ENCODE peak calls at places on chromosomes 4 and X, in seven cellular contexts. One of them, this sample, is unnamed.

GRCh38 chr4:171809854-171810253 is 3.4 kb upstream of the GALNTL6 start:
- DNase-seq in stomach: no peak
- DNase-seq in transverse colon: no peak
- DNase-seq in sigmoid colon: no peak
- DNase-seq in SK-N-SH: no peak
- DNase-seq in GM12878: no peak
- DNase-seq in A549: no peak
- DNase-seq in this sample: no peak

GRCh38 chr4:71456841-71457240 is 118.0 kb downstream of the SLC4A4 start:
- DNase-seq in stomach: no peak
- DNase-seq in SK-N-SH: no peak
- DNase-seq in GM12878: no peak
- DNase-seq in A549: peak; percentile 67
- DNase-seq in transverse colon: no peak
- DNase-seq in sigmoid colon: no peak
- DNase-seq in this sample: no peak

GRCh38 chr4:101792056-101792575 is 1.6 kb downstream of the BANK1 start:
- DNase-seq in stomach: no peak
- DNase-seq in SK-N-SH: no peak
- DNase-seq in A549: peak; percentile 5
- DNase-seq in GM12878: no peak
- DNase-seq in sigmoid colon: no peak
- DNase-seq in transverse colon: no peak
- DNase-seq in this sample: no peak

GRCh38 chrX:2926664-2927275 is 2.4 kb downstream of the ARSD start:
- DNase-seq in GM12878: no peak
- DNase-seq in stomach: no peak
- DNase-seq in sigmoid colon: no peak
- DNase-seq in transverse colon: no peak
- DNase-seq in A549: no peak
- DNase-seq in SK-N-SH: no peak
- DNase-seq in this sample: no peak

GRCh38 chr4:83022724-83023427 is 12.1 kb upstream of the COPS4 start:
- DNase-seq in sigmoid colon: no peak
- DNase-seq in GM12878: no peak
- DNase-seq in SK-N-SH: no peak
- DNase-seq in transverse colon: no peak
- DNase-seq in stomach: no peak
- DNase-seq in A549: no peak
- DNase-seq in this sample: no peak

GRCh38 chr4:145878501-145879435 is 59.9 kb downstream of the ZNF827 start:
- DNase-seq in A549: no peak
- DNase-seq in SK-N-SH: peak; percentile 8
- DNase-seq in sigmoid colon: no peak
- DNase-seq in stomach: no peak
- DNase-seq in GM12878: no peak
- DNase-seq in transverse colon: no peak
- DNase-seq in this sample: no peak

GRCh38 chrX:152635941-152636340 is 1.8 kb upstream of the GABRQ start:
- DNase-seq in A549: peak; percentile 65
- DNase-seq in GM12878: no peak
- DNase-seq in SK-N-SH: peak; percentile 50
- DNase-seq in sigmoid colon: no peak
- DNase-seq in transverse colon: peak; percentile 10
- DNase-seq in stomach: no peak
- DNase-seq in this sample: peak; percentile 13

GRCh38 chr4:176393306-176394013 is 73.7 kb downstream of the SPCS3 start:
- DNase-seq in sigmoid colon: no peak
- DNase-seq in A549: no peak
- DNase-seq in SK-N-SH: no peak
- DNase-seq in stomach: no peak
- DNase-seq in GM12878: no peak
- DNase-seq in transverse colon: no peak
- DNase-seq in this sample: no peak

GRCh38 chr4:176444741-176445140 is 125.0 kb downstream of the SPCS3 start:
- DNase-seq in A549: no peak
- DNase-seq in sigmoid colon: no peak
- DNase-seq in transverse colon: no peak
- DNase-seq in SK-N-SH: no peak
- DNase-seq in GM12878: no peak
- DNase-seq in stomach: no peak
- DNase-seq in this sample: no peak

GRCh38 chr4:99062120-99062519 is 26.5 kb downstream of the ADH5 start:
- DNase-seq in sigmoid colon: no peak
- DNase-seq in SK-N-SH: no peak
- DNase-seq in A549: peak; percentile 4
- DNase-seq in transverse colon: no peak
- DNase-seq in stomach: no peak
- DNase-seq in GM12878: peak; percentile 9
- DNase-seq in this sample: no peak

GRCh38 chr4:125323547-125324100 is 8.9 kb downstream of the FAT4 start:
- DNase-seq in SK-N-SH: no peak
- DNase-seq in A549: peak; percentile 9
- DNase-seq in transverse colon: no peak
- DNase-seq in sigmoid colon: no peak
- DNase-seq in GM12878: no peak
- DNase-seq in stomach: no peak
- DNase-seq in this sample: no peak

GRCh38 chr4:149836546-149836945 is 20.9 kb upstream of the IQCM start:
- DNase-seq in transverse colon: no peak
- DNase-seq in SK-N-SH: no peak
- DNase-seq in GM12878: no peak
- DNase-seq in sigmoid colon: no peak
- DNase-seq in stomach: no peak
- DNase-seq in A549: no peak
- DNase-seq in this sample: no peak

GRCh38 chrX:14712096-14712495 is 160.8 kb downstream of the FANCB start:
- DNase-seq in sigmoid colon: no peak
- DNase-seq in GM12878: no peak
- DNase-seq in stomach: no peak
- DNase-seq in SK-N-SH: no peak
- DNase-seq in transverse colon: no peak
- DNase-seq in A549: no peak
- DNase-seq in this sample: no peak

GRCh38 chrX:21932277-21932996 is 8.1 kb upstream of the SMS start:
- DNase-seq in GM12878: no peak
- DNase-seq in SK-N-SH: no peak
- DNase-seq in stomach: no peak
- DNase-seq in sigmoid colon: no peak
- DNase-seq in transverse colon: no peak
- DNase-seq in A549: peak; percentile 75
- DNase-seq in this sample: no peak

DNA sequence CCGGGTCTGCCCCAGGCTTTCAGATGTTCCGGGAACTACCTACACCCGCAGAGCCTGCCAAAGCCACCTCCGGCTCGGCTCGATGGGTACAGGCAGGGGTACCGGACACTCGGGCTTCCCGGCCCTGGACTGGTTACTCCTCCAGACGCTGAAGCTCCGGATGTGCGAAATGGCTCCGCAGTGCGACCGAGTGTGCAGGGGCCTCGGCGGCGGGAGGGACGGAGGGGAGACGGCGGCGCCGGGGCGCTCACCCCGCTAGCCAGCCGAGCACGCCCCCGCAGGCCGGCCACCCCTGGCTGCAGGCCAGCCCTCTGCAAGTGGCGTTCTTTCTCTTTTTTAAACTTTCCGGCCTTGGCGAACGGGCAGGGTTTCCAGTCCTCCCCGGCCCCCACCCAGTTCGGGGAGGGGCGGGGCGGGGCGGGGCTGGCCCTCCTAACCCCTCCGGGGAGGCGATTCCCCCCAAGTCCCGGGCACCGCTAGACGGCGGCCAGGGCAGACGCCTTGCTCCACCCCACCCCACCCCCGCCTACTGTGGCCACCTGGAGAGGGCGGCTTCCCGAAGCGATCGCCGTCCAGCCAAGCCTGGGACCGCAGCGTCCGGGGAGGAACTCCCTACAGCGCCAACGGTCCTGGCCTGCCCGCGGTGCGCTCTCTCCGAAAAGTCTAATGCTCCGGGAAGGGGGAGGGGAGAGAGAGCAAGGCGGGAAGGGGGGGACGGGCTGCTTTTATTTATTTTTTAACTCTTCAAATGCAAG is 7.5 kb downstream of the BCOR start:
- DNase-seq in transverse colon: peak; percentile 43
- DNase-seq in GM12878: no peak
- DNase-seq in SK-N-SH: peak; percentile 68
- DNase-seq in sigmoid colon: no peak
- DNase-seq in A549: no peak
- DNase-seq in stomach: peak; percentile 57
- DNase-seq in this sample: no peak
- H3K4me1 ChIP-seq in transverse colon: peaks cover 31% of the 10 kb centered on the region
- H3K4me1 ChIP-seq in GM12878: no peaks in the 10 kb centered on the region
- H3K4me1 ChIP-seq in SK-N-SH: peaks cover 18% of the 10 kb centered on the region
- H3K4me1 ChIP-seq in sigmoid colon: peaks cover 57% of the 10 kb centered on the region
- H3K4me1 ChIP-seq in A549: peaks cover 45% of the 10 kb centered on the region
- H3K4me1 ChIP-seq in stomach: peaks cover 15% of the 10 kb centered on the region
- H3K4me1 ChIP-seq in this sample: peaks cover 81% of the 10 kb centered on the region

GRCh38 chrX:26845051-26845450 is 618.1 kb downstream of the PPP4R3C start:
- DNase-seq in transverse colon: no peak
- DNase-seq in stomach: no peak
- DNase-seq in SK-N-SH: no peak
- DNase-seq in sigmoid colon: no peak
- DNase-seq in A549: no peak
- DNase-seq in GM12878: no peak
- DNase-seq in this sample: no peak

GRCh38 chrX:26851981-26852380 is 611.2 kb downstream of the PPP4R3C start:
- DNase-seq in stomach: no peak
- DNase-seq in transverse colon: no peak
- DNase-seq in SK-N-SH: no peak
- DNase-seq in GM12878: no peak
- DNase-seq in A549: no peak
- DNase-seq in sigmoid colon: no peak
- DNase-seq in this sample: no peak

DNA sequence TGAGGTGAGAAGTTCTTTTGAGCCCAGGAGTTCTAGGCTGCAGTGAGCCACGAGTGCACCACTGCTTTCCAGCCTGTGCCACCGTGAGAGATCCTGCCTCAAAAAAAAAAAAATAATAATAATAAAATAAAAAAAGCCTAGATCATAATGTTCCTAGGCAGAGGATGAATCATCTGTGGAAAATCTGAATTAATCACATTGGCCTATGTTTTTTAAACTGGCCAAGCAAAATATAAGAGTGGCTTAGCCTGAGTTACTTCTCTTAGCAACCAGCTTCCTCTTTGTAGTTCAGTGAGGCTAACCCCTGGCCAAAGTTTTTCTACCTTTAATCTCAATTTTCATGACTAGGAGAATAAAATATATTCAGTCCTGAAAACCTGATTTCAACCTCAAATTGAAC is 614.6 kb downstream of the PPP4R3C start:
- DNase-seq in GM12878: no peak
- DNase-seq in sigmoid colon: no peak
- DNase-seq in A549: no peak
- DNase-seq in SK-N-SH: no peak
- DNase-seq in transverse colon: no peak
- DNase-seq in stomach: no peak
- DNase-seq in this sample: no peak
- TF ChIP-seq EP300 in GM12878: no peak
- TF ChIP-seq EP300 in sigmoid colon: no peak
- TF ChIP-seq EP300 in A549: no peak
- TF ChIP-seq EP300 in SK-N-SH: no peak
- TF ChIP-seq EP300 in transverse colon: no peak
- TF ChIP-seq EP300 in stomach: no peak
- TF ChIP-seq EP300 in this sample: no peak

DNA sequence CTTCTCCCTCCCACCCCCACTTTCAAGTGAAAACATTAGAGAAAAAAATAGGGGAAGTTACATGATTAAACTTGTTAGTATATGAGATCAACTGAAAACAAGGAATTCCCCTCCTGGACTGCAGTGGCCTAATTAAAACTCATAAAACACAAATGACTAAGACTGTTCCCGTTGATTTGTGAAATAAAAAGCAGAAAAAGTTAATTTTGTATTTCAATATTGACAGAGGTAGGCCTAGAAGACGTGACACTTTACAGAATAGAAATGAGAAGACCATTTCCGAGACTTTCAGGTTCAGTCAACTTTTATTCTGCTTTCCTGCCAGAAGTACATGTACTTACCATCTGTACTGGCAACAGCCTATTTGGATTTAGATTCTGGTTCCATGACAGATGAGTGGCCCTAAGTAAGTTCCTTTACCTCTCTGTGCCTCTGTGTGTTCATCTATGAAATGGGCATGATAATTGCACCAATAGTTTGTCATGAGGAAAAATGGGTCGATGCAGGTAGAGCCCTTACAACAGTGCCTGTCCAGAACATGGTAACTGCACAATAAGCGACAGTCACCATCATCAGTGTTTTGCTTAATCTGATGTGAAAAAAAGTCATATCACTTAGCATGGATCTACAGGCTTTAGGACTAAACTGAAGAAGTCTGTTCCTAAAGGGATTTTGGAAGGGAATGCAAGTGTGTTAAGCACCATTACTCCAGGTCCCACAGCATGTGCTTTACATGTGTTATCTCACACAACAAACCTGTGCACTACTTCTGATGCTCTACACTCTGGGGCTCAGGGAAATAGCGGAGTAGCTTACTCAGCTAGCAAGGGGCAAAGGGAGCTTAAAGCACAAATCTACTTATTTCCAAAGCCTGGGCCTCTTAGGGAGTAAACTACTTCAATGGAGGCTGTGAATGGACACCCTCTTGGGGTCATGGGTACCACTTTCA is 562.3 kb upstream of the DIPK2B start:
- DNase-seq in sigmoid colon: no peak
- DNase-seq in A549: no peak
- DNase-seq in SK-N-SH: no peak
- DNase-seq in stomach: no peak
- DNase-seq in transverse colon: no peak
- DNase-seq in GM12878: peak; percentile 45
- DNase-seq in this sample: no peak
- H3K4me1 ChIP-seq in sigmoid colon: peaks cover 4% of the 10 kb centered on the region
- H3K4me1 ChIP-seq in A549: peaks cover 84% of the 10 kb centered on the region
- H3K4me1 ChIP-seq in SK-N-SH: peaks cover 23% of the 10 kb centered on the region
- H3K4me1 ChIP-seq in stomach: no peaks in the 10 kb centered on the region
- H3K4me1 ChIP-seq in transverse colon: no peaks in the 10 kb centered on the region
- H3K4me1 ChIP-seq in GM12878: peaks cover 19% of the 10 kb centered on the region
- H3K4me1 ChIP-seq in this sample: no peaks in the 10 kb centered on the region

DNA sequence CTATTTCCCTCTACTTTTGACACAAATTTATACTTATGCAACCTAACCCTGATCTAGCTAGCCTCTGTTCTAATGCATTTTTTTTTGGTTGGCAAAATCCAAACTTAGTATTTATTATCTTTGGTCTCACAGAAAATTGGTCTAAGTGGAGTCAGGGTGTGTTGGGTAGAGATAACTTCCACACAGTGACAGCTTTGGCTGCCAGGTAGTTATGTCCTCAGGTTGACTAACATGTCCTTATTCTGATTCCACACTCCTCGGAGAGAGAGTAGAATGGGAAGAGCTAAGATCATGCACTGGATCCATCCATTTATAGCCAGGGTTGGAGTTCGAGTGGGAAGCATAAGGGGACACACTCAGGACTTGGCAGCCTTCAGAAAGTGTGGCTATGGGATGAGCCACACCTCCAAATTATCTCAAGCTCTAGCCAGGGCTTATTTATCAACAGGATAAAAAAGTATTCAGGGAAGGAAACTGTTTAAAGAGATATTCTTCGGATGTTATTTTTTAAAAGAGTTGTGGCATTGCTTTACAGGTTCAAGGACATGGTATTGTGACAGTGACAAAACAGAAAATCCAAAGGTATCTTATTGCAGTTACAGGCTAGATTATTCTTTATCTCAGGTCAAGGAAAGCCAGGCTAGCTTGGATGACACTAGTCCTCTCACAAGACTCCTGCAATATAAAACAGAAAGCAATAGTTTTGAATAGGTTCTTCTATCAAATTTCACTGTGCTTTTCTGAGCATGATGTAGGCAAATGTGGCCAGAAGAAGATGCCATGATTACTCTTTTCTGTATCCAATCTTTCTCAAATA is 51.5 kb downstream of the NPY1R start:
- DNase-seq in SK-N-SH: no peak
- DNase-seq in stomach: no peak
- DNase-seq in sigmoid colon: no peak
- DNase-seq in A549: no peak
- DNase-seq in transverse colon: no peak
- DNase-seq in GM12878: no peak
- DNase-seq in this sample: no peak
- TF ChIP-seq EP300 in SK-N-SH: no peak
- TF ChIP-seq EP300 in stomach: no peak
- TF ChIP-seq EP300 in sigmoid colon: no peak
- TF ChIP-seq EP300 in A549: no peak
- TF ChIP-seq EP300 in transverse colon: no peak
- TF ChIP-seq EP300 in GM12878: no peak
- TF ChIP-seq EP300 in this sample: no peak